ENCODE peak calls at places on chromosomes 6 and 20, in nine cellular contexts. C is GM12892; O is NCI-H1105; B is HS-27A; R is activated naive CD4-positive, alpha-beta T cell treated with Interleukin-2 at 50 U/mL for 16 hours; Q is GDM1; Z is substantia nigra; M is posterior cingulate gyrus; J is A549. N is an unnamed sample.
A peak's percentile ranks its signal among the peaks of the same experiment; 100 is the strongest.

GRCh38 chr6:27894839-27895762 is 17.1 kb downstream of the OR2B2 start:
- DNase-seq in J (peak; percentile 83), M (peak; percentile 33), O (peak; percentile 83), Z (peak; percentile 33), B (peak; percentile 81), C (no peak), R (peak; percentile 56), Q (peak; percentile 73), N (peak; percentile 77)

GRCh38 chr6:63573899-63574553 is 1.7 kb downstream of the LOC128125822 start:
- DNase-seq in B (no peak), R (peak; percentile 48), J (peak; percentile 84), O (peak; percentile 2), Q (peak; percentile 39), M (no peak), Z (no peak), C (no peak), N (peak; percentile 66)

GRCh38 chr6:56746767-56747504 is 104.2 kb upstream of the DST start:
- DNase-seq in C (no peak), O (peak; percentile 21), R (no peak), Q (no peak), J (no peak), Z (no peak), M (no peak), B (no peak), N (no peak)

GRCh38 chr6:170086639-170087420 is 204.0 kb downstream of the DLL1 start:
- DNase-seq in M (peak; percentile 5), Z (no peak), Q (no peak), B (no peak), O (no peak), J (no peak), R (no peak), C (no peak), N (no peak)

GRCh38 chr6:4185419-4185818 is 50.0 kb upstream of the ECI2 start:
- DNase-seq in O (no peak), R (peak; percentile 53), M (no peak), Z (no peak), C (no peak), J (no peak), Q (no peak), B (no peak), N (no peak)

GRCh38 chr6:3230275-3231212 is 3.1 kb upstream of the TUBB2B start:
- DNase-seq in O (peak; percentile 95), B (no peak), Q (no peak), R (no peak), J (no peak), Z (peak; percentile 69), C (no peak), M (peak; percentile 55), N (peak; percentile 89)

GRCh38 chr6:55276745-55277627 is 50.3 kb upstream of the GFRAL start:
- DNase-seq in Z (no peak), B (no peak), R (no peak), M (no peak), J (peak; percentile 74), O (peak; percentile 50), Q (peak; percentile 10), C (no peak), N (peak; percentile 33)

GRCh38 chr20:1427457-1428054 is 34.7 kb upstream of the FKBP1A start:
- DNase-seq in C (no peak), M (no peak), J (no peak), R (no peak), O (no peak), B (no peak), Q (no peak), Z (no peak), N (peak; percentile 97)

GRCh38 chr6:35046098-35046497 is 95.0 kb downstream of the TCP11 start:
- DNase-seq in C (no peak), J (no peak), M (no peak), B (no peak), R (no peak), Q (no peak), O (no peak), Z (no peak), N (no peak)

GRCh38 chr6:163355471-163355991 is 59.0 kb upstream of the QKI start:
- DNase-seq in O (no peak), C (no peak), R (no peak), M (peak; percentile 74), Q (no peak), B (no peak), Z (peak; percentile 44), J (no peak), N (no peak)

GRCh38 chr6:52251113-52251512 is 6.8 kb upstream of the IL17F start:
- DNase-seq in B (no peak), R (no peak), C (no peak), J (no peak), Z (no peak), Q (no peak), M (no peak), O (no peak), N (no peak)

GRCh38 chr6:26543953-26544352 is 5.8 kb downstream of the HMGN4 start:
- DNase-seq in Z (no peak), C (no peak), R (no peak), O (no peak), M (no peak), B (no peak), J (peak; percentile 40), Q (no peak), N (no peak)

GRCh38 chr20:58702859-58703648 is 10.5 kb downstream of the NPEPL1 start:
- DNase-seq in B (no peak), C (no peak), O (no peak), M (no peak), Z (no peak), R (no peak), J (no peak), Q (no peak), N (no peak)

GRCh38 chr6:112286010-112286409 is 31.6 kb upstream of the LAMA4 start:
- DNase-seq in B (no peak), Q (peak; percentile 32), J (no peak), C (no peak), O (no peak), R (peak; percentile 50), M (no peak), Z (no peak), N (no peak)

GRCh38 chr20:48787861-48788375 is 39.9 kb downstream of the PREX1 start:
- DNase-seq in B (no peak), C (no peak), O (no peak), M (no peak), R (no peak), Z (no peak), J (peak; percentile 28), Q (peak; percentile 76), N (no peak)

GRCh38 chr6:75376347-75377024 is 91.9 kb upstream of the TMEM30A start:
- DNase-seq in Q (no peak), O (no peak), C (no peak), J (peak; percentile 82), B (no peak), Z (no peak), M (no peak), R (no peak), N (no peak)

GRCh38 chr20:5480824-5481600 is 164.3 kb upstream of the PROKR2 start:
- DNase-seq in B (no peak), Z (no peak), J (no peak), C (no peak), M (no peak), O (peak; percentile 80), R (no peak), Q (no peak), N (peak; percentile 21)

GRCh38 chr6:80991316-80991715 is 761.2 kb downstream of the TENT5A start:
- DNase-seq in B (no peak), J (no peak), Z (no peak), C (no peak), M (no peak), Q (no peak), O (no peak), R (no peak), N (no peak)

GRCh38 chr6:11185204-11185842 is 47.1 kb downstream of the NEDD9 start:
- DNase-seq in B (no peak), O (no peak), Q (no peak), M (no peak), Z (no peak), R (no peak), J (no peak), C (no peak), N (no peak)

GRCh38 chr6:145891126-145891525 is 73.0 kb downstream of the SHPRH start:
- DNase-seq in Z (no peak), B (no peak), M (no peak), J (no peak), O (no peak), Q (no peak), C (no peak), R (no peak), N (no peak)

GRCh38 chr6:20056350-20056992 is 155.8 kb downstream of the MBOAT1 start:
- DNase-seq in Z (no peak), B (no peak), Q (no peak), C (no peak), M (no peak), J (peak; percentile 47), O (peak; percentile 88), R (no peak), N (peak; percentile 73)

GRCh38 chr6:2132911-2133310 is 112.5 kb downstream of the GMDS start:
- DNase-seq in M (no peak), R (no peak), C (no peak), Q (no peak), Z (no peak), J (no peak), O (no peak), B (no peak), N (no peak)

GRCh38 chr20:32988008-32988407 is 16.2 kb downstream of the SUN5 start:
- DNase-seq in Z (no peak), Q (no peak), O (no peak), M (no peak), B (no peak), C (no peak), J (no peak), R (no peak), N (no peak)

GRCh38 chr6:83685481-83685880 is 23.4 kb downstream of the SNAP91 start:
- DNase-seq in C (no peak), Q (no peak), B (no peak), Z (no peak), R (no peak), M (no peak), J (no peak), O (no peak), N (no peak)

GRCh38 chr20:44967207-44967807 is 995 bp downstream of the STK4 start:
- DNase-seq in R (peak; percentile 23), M (no peak), Z (no peak), Q (peak; percentile 38), B (no peak), C (no peak), J (no peak), O (no peak), N (no peak)

GRCh38 chr6:11011787-11012234 is 32.3 kb downstream of the ELOVL2 start:
- DNase-seq in M (no peak), Q (no peak), R (no peak), C (no peak), B (peak; percentile 86), Z (no peak), O (no peak), J (peak; percentile 80), N (no peak)

GRCh38 chr20:5859611-5860010 is 90.7 kb downstream of the TRMT6 start:
- DNase-seq in M (no peak), O (no peak), R (no peak), B (no peak), J (no peak), C (no peak), Q (no peak), Z (no peak), N (no peak)

GRCh38 chr20:3922983-3923339 is 33.8 kb downstream of the PANK2 start:
- DNase-seq in M (no peak), R (no peak), C (no peak), O (no peak), Z (no peak), B (no peak), Q (no peak), J (no peak), N (no peak)

GRCh38 chr6:2749972-2750600 is 636 bp downstream of the MYLK4 start:
- DNase-seq in C (no peak), O (no peak), M (peak; percentile 45), J (peak; percentile 50), Z (peak; percentile 23), R (peak; percentile 69), B (no peak), Q (peak; percentile 56), N (peak; percentile 40)

GRCh38 chr20:59598625-59599310 is 5.6 kb upstream of the PHACTR3 start:
- DNase-seq in O (peak; percentile 59), J (peak; percentile 42), M (peak; percentile 72), B (no peak), C (peak; percentile 57), R (peak; percentile 5), Q (no peak), Z (no peak), N (peak; percentile 34)

GRCh38 chr20:30513050-30513628 is 744.3 kb upstream of the DEFB115 start:
- DNase-seq in J (no peak), Z (no peak), O (no peak), M (no peak), R (no peak), Q (no peak), C (no peak), B (no peak), N (no peak)